ENCODE peak calls at places on chromosomes 12 and 14, in eight cellular contexts. K is lung; Q is foreskin fibroblast; Y is OCI-LY7; A is activated CD8-positive, alpha-beta T cell treated with anti-CD3 and anti-CD28 coated beads for 36 hours; X is glutamatergic neuron; L is AG04450; G is breast epithelium. V is an unnamed sample.

GRCh38 chr14:76456891-76457586 is 81.1 kb downstream of the ESRRB start:
- DNase-seq in X (peak), L (no peak), Q (no peak), G (no peak), K (no peak), Y (no peak), A (no peak), V (no peak)

GRCh38 chr12:30286345-30286926 is 409.2 kb downstream of the IPO8 start:
- DNase-seq in G (no peak), K (no peak), Y (peak), A (no peak), Q (peak), X (no peak), L (no peak), V (peak)

GRCh38 chr14:88411039-88411438 is 25.6 kb downstream of the SPATA7 start:
- DNase-seq in A (no peak), L (no peak), G (no peak), X (no peak), Q (no peak), K (no peak), Y (no peak), V (no peak)

GRCh38 chr12:3651585-3652424 is 101.1 kb downstream of the CRACR2A start:
- DNase-seq in Y (no peak), G (no peak), Q (peak), A (no peak), X (no peak), L (no peak), K (no peak), V (no peak)

GRCh38 chr12:114406326-114407033 is 536 bp upstream of the TBX5 start:
- DNase-seq in G (no peak), X (no peak), L (no peak), K (no peak), A (no peak), Y (no peak), Q (no peak), V (peak)

GRCh38 chr12:86376052-86376451 is 119.9 kb upstream of the MGAT4C start:
- DNase-seq in X (peak), A (no peak), K (no peak), Q (no peak), L (no peak), G (no peak), Y (no peak), V (no peak)

GRCh38 chr12:124992874-124993567 is 424 bp upstream of the BRI3BP start:
- DNase-seq in Q (peak), G (no peak), X (peak), A (peak), Y (peak), K (peak), L (no peak), V (peak)

GRCh38 chr14:57199911-57200310 is 68.8 kb downstream of the EXOC5 start:
- DNase-seq in K (no peak), Y (no peak), A (no peak), G (no peak), X (no peak), L (no peak), Q (peak), V (no peak)

GRCh38 chr14:55028066-55028465 is 1.0 kb downstream of the SOCS4 start:
- DNase-seq in A (peak), Y (peak), Q (no peak), G (no peak), K (no peak), X (no peak), L (no peak), V (no peak)

GRCh38 chr14:55028476-55028875 is 1.4 kb downstream of the SOCS4 start:
- DNase-seq in X (no peak), G (no peak), K (no peak), Y (no peak), L (no peak), A (no peak), Q (no peak), V (no peak)

GRCh38 chr14:55026441-55026792 is 482 bp downstream of the WDHD1 start:
- DNase-seq in K (no peak), X (no peak), Y (no peak), Q (no peak), G (no peak), L (no peak), A (no peak), V (no peak)

GRCh38 chr14:55025948-55026347 is 951 bp downstream of the WDHD1 start:
- DNase-seq in Y (no peak), A (no peak), L (no peak), Q (no peak), X (no peak), G (no peak), K (no peak), V (no peak)

DNA sequence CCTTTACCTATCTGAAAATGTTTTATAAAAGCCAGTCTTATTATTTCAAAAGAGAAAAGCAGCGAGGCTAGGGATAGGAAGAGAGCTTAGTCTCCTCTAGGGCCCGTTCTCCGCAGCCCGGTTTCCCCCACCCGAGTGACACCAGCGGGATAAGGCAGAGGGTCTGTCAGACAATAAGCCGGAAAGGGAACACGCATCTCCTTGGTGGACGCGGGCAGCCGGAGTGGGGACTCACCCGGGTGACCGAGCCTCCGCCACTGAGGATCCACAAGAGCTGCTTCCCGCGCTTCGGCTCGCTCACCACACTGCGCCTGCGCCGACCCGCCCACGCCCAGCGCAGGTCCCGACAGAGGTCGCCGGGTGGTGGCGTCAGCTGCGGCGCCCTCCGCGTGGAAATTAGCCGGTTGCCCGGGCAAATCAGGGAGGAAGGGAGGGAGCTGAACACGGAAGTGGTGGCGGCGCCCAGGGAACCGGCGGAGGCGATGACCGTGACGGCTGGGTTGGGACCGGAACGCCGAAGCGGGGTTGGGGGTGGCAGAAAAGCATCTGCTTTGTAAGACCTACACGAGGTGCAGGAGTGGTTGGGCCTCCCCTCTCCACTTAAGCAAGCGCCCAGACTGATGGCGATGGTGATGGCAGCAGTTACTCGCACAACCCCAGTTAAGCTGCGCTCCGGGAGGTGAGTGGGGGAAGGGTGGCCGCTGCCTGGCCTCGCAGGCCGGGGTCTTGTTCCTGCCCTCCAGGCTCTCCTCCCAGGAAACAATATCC is at the start of the genes SOCS4 and WDHD1:
- DNase-seq in G (peak), K (peak), Y (peak), L (peak), X (peak), A (peak), Q (peak), V (peak)
- TF ChIP-seq CTCF in G (no peak), K (peak), Y (no peak), L (no peak), X (no peak), A (no peak), Q (no peak), V (no peak)

GRCh38 chr12:75628511-75628910 is 117.1 kb upstream of the KRR1 start:
- DNase-seq in L (no peak), K (no peak), A (no peak), G (no peak), Y (no peak), X (no peak), Q (no peak), V (no peak)

GRCh38 chr12:75628916-75629315 is 117.5 kb upstream of the KRR1 start:
- DNase-seq in G (no peak), Q (no peak), Y (no peak), K (no peak), A (no peak), X (no peak), L (no peak), V (no peak)

GRCh38 chr12:75622492-75622891 is 111.1 kb upstream of the KRR1 start:
- DNase-seq in L (no peak), G (no peak), X (no peak), A (no peak), K (no peak), Q (no peak), Y (no peak), V (no peak)

GRCh38 chr12:75623631-75624118 is 112.3 kb upstream of the KRR1 start:
- DNase-seq in G (no peak), Y (no peak), K (no peak), Q (peak), A (no peak), X (no peak), L (no peak), V (no peak)
- TF ChIP-seq CTCF in G (no peak), Y (peak), K (no peak), Q (peak), A (no peak), X (no peak), L (peak), V (no peak)

DNA sequence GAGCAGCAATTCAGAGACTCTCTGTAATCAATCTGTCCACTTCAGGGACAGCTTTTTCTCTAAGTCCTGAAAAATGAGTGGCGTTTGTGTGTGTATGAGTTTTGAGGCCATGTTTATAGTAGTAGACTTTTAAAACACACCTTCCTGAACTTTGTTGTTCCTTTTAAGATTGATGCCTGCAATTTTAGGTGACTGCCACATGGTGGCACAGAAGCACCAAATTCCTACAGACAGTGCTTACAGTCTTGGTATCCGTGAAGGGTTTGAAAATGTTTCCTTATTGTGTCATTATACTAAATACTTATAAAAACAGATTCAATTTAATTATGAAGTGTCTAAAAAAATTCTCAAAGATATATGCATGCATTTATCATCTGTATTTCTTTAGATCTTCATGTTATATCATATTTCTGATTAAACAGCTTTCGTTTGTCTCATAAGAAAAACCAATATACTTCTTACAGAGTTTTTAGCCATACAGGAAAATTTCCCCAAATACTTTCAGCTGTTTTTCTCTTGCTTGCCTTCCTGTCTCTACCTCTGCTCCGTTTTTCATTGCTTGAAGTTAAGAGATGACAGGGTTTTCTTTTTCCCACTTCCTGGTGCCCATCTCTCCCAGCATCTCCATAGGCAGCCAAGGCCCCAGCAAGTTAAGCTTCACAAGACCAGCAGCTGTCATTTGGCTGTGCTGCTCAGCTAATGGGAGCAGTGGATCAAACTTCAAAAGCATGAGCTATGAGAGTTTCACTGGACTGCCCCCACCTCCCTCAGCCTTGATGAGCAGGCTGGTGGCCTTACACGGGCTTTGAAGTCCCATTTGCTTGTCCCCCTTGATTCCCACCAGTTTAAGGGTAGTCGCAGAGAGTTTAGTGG is 259.6 kb downstream of the AKAP6 start:
- DNase-seq in L (no peak), G (no peak), K (no peak), A (no peak), X (no peak), Y (peak), Q (peak), V (peak)
- TF ChIP-seq CTCF in L (peak), G (no peak), K (peak), A (peak), X (peak), Y (peak), Q (peak), V (peak)

GRCh38 chr12:102740157-102741032 is 176.6 kb downstream of the PAH start:
- DNase-seq in Q (peak), K (no peak), X (no peak), A (no peak), G (no peak), Y (peak), L (no peak), V (peak)
- TF ChIP-seq CTCF in Q (no peak), K (no peak), X (peak), A (peak), G (no peak), Y (peak), L (peak), V (peak)

DNA sequence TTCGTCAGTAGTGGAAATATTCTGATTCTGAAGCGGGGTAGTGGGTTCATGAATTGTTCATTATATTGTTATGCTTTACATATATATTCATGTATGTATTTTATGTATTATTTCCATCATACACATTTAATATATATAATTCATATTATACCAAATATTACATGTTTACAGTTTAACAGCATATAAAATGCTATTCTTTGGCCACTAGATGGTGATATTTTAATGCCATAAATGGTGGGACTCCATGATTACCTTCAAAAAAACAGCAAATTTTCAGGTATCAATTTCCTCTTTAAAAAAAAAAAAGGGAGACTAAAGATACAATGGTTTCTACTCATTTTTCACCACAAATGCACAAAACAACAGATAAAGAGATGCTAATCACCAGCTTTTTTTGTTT is 41.0 kb downstream of the BDKRB1 start:
- DNase-seq in X (no peak), L (no peak), Q (no peak), K (no peak), Y (peak), G (no peak), A (no peak), V (no peak)
- TF ChIP-seq CTCF in X (peak), L (peak), Q (peak), K (no peak), Y (peak), G (peak), A (peak), V (peak)

GRCh38 chr12:49110191-49111155 is at the start of gene LMBR1L:
- DNase-seq in G (peak), L (peak), A (peak), Q (peak), X (peak), Y (peak), K (peak), V (peak)
- TF ChIP-seq CTCF in G (peak), L (peak), A (peak), Q (peak), X (peak), Y (peak), K (no peak), V (no peak)

GRCh38 chr12:47139010-47139681 is 59.4 kb upstream of the AMIGO2 start:
- DNase-seq in K (no peak), X (no peak), L (no peak), Q (no peak), A (no peak), Y (no peak), G (no peak), V (no peak)
- TF ChIP-seq CTCF in K (no peak), X (no peak), L (no peak), Q (no peak), A (no peak), Y (no peak), G (no peak), V (no peak)